ENCODE peak calls at places on chromosomes 7 and 10, in five cellular contexts. One of them, this sample, is unnamed.
A peak's percentile ranks its signal among the peaks of the same experiment; 100 is the strongest.

GRCh38 chr7:26084418-26084817 is 67.6 kb upstream of the NFE2L3 start:
- DNase-seq in adrenal gland: no peak
- DNase-seq in neuronal stem cell: no peak
- DNase-seq in HL-60: no peak
- DNase-seq in naive B cell: no peak
- DNase-seq in this sample: no peak

GRCh38 chr7:50359995-50360925 is 55.7 kb downstream of the IKZF1 start:
- DNase-seq in adrenal gland: no peak
- DNase-seq in neuronal stem cell: no peak
- DNase-seq in HL-60: no peak
- DNase-seq in naive B cell: no peak
- DNase-seq in this sample: no peak

GRCh38 chr7:123655614-123656013 is at the start of gene LMOD2:
- DNase-seq in adrenal gland: no peak
- DNase-seq in neuronal stem cell: no peak
- DNase-seq in HL-60: no peak
- DNase-seq in naive B cell: no peak
- DNase-seq in this sample: no peak

GRCh38 chr7:128883622-128884549 is 21.2 kb downstream of the ATP6V1F start:
- DNase-seq in adrenal gland: peak; percentile 81
- DNase-seq in neuronal stem cell: peak; percentile 57
- DNase-seq in HL-60: peak; percentile 83
- DNase-seq in naive B cell: peak; percentile 78
- DNase-seq in this sample: peak; percentile 44

GRCh38 chr10:104688251-104688650 is 47.2 kb downstream of the SORCS3 start:
- DNase-seq in adrenal gland: no peak
- DNase-seq in neuronal stem cell: no peak
- DNase-seq in HL-60: no peak
- DNase-seq in naive B cell: no peak
- DNase-seq in this sample: no peak

GRCh38 chr10:21648040-21648439 is 114.0 kb downstream of the MLLT10 start:
- DNase-seq in adrenal gland: no peak
- DNase-seq in neuronal stem cell: no peak
- DNase-seq in HL-60: no peak
- DNase-seq in naive B cell: no peak
- DNase-seq in this sample: no peak

GRCh38 chr10:13450078-13450477 is 78.7 kb downstream of the BEND7 start:
- DNase-seq in adrenal gland: no peak
- DNase-seq in neuronal stem cell: no peak
- DNase-seq in HL-60: no peak
- DNase-seq in naive B cell: no peak
- DNase-seq in this sample: no peak

GRCh38 chr7:55306331-55306730 is 58.8 kb upstream of the LANCL2 start:
- DNase-seq in adrenal gland: no peak
- DNase-seq in neuronal stem cell: no peak
- DNase-seq in HL-60: no peak
- DNase-seq in naive B cell: no peak
- DNase-seq in this sample: no peak

GRCh38 chr10:84391326-84391725 is 62.9 kb downstream of the CCSER2 start:
- DNase-seq in adrenal gland: no peak
- DNase-seq in neuronal stem cell: no peak
- DNase-seq in HL-60: no peak
- DNase-seq in naive B cell: no peak
- DNase-seq in this sample: no peak

GRCh38 chr7:100065452-100066186 is 15.9 kb downstream of the ZNF3 start:
- DNase-seq in adrenal gland: no peak
- DNase-seq in neuronal stem cell: no peak
- DNase-seq in HL-60: no peak
- DNase-seq in naive B cell: no peak
- DNase-seq in this sample: no peak

GRCh38 chr10:98038333-98038732 is 7.9 kb upstream of the CRTAC1 start:
- DNase-seq in adrenal gland: no peak
- DNase-seq in neuronal stem cell: no peak
- DNase-seq in HL-60: no peak
- DNase-seq in naive B cell: no peak
- DNase-seq in this sample: no peak

GRCh38 chr7:43117025-43117424 is 4.6 kb downstream of the HECW1 start:
- DNase-seq in adrenal gland: no peak
- DNase-seq in neuronal stem cell: no peak
- DNase-seq in HL-60: no peak
- DNase-seq in naive B cell: no peak
- DNase-seq in this sample: no peak

GRCh38 chr10:72099054-72099921 is 10.9 kb upstream of the SPOCK2 start:
- DNase-seq in adrenal gland: no peak
- DNase-seq in neuronal stem cell: no peak
- DNase-seq in HL-60: no peak
- DNase-seq in naive B cell: no peak
- DNase-seq in this sample: no peak

GRCh38 chr7:95772771-95773581 is 622 bp downstream of the DYNC1I1 start:
- DNase-seq in adrenal gland: peak; percentile 20
- DNase-seq in neuronal stem cell: peak; percentile 20
- DNase-seq in HL-60: no peak
- DNase-seq in naive B cell: no peak
- DNase-seq in this sample: no peak

GRCh38 chr10:43190775-43191174 is 52.5 kb downstream of the CSGALNACT2 start:
- DNase-seq in adrenal gland: no peak
- DNase-seq in neuronal stem cell: no peak
- DNase-seq in HL-60: no peak
- DNase-seq in naive B cell: no peak
- DNase-seq in this sample: no peak

GRCh38 chr7:43511029-43511428 is 71.9 kb upstream of the STK17A start:
- DNase-seq in adrenal gland: no peak
- DNase-seq in neuronal stem cell: no peak
- DNase-seq in HL-60: peak; percentile 29
- DNase-seq in naive B cell: no peak
- DNase-seq in this sample: no peak

GRCh38 chr10:77463967-77464745 is 173.5 kb downstream of the KCNMA1 start:
- DNase-seq in adrenal gland: no peak
- DNase-seq in neuronal stem cell: no peak
- DNase-seq in HL-60: no peak
- DNase-seq in naive B cell: no peak
- DNase-seq in this sample: no peak

GRCh38 chr7:138875794-138876193 is 77.8 kb upstream of the ATP6V0A4 start:
- DNase-seq in adrenal gland: no peak
- DNase-seq in neuronal stem cell: no peak
- DNase-seq in HL-60: no peak
- DNase-seq in naive B cell: no peak
- DNase-seq in this sample: no peak

GRCh38 chr10:129586897-129587443 is 119.9 kb downstream of the MGMT start:
- DNase-seq in adrenal gland: no peak
- DNase-seq in neuronal stem cell: no peak
- DNase-seq in HL-60: no peak
- DNase-seq in naive B cell: no peak
- DNase-seq in this sample: no peak

GRCh38 chr10:35876248-35876647 is 234.2 kb upstream of the FZD8 start:
- DNase-seq in adrenal gland: no peak
- DNase-seq in neuronal stem cell: no peak
- DNase-seq in HL-60: no peak
- DNase-seq in naive B cell: no peak
- DNase-seq in this sample: no peak

GRCh38 chr10:33746878-33747277 is 412.4 kb upstream of the NRP1 start:
- DNase-seq in adrenal gland: no peak
- DNase-seq in neuronal stem cell: no peak
- DNase-seq in HL-60: no peak
- DNase-seq in naive B cell: no peak
- DNase-seq in this sample: no peak

GRCh38 chr7:66140924-66141323 is 26.3 kb downstream of the CRCP start:
- DNase-seq in adrenal gland: peak; percentile 81
- DNase-seq in neuronal stem cell: no peak
- DNase-seq in HL-60: no peak
- DNase-seq in naive B cell: no peak
- DNase-seq in this sample: peak; percentile 33

GRCh38 chr7:55549457-55549856 is 22.8 kb downstream of the VOPP1 start:
- DNase-seq in adrenal gland: no peak
- DNase-seq in neuronal stem cell: no peak
- DNase-seq in HL-60: no peak
- DNase-seq in naive B cell: no peak
- DNase-seq in this sample: no peak

GRCh38 chr7:28411876-28412662 is at the start of gene CREB5:
- DNase-seq in adrenal gland: no peak
- DNase-seq in neuronal stem cell: peak; percentile 47
- DNase-seq in HL-60: no peak
- DNase-seq in naive B cell: no peak
- DNase-seq in this sample: no peak

GRCh38 chr7:76231071-76231470 is 29.4 kb downstream of the SRRM3 start:
- DNase-seq in adrenal gland: no peak
- DNase-seq in neuronal stem cell: no peak
- DNase-seq in HL-60: no peak
- DNase-seq in naive B cell: no peak
- DNase-seq in this sample: no peak

GRCh38 chr10:117684673-117685211 is 142.2 kb downstream of the EMX2 start:
- DNase-seq in adrenal gland: no peak
- DNase-seq in neuronal stem cell: no peak
- DNase-seq in HL-60: no peak
- DNase-seq in naive B cell: no peak
- DNase-seq in this sample: no peak

GRCh38 chr7:39758234-39758970 is 135.0 kb downstream of the RALA start:
- DNase-seq in adrenal gland: no peak
- DNase-seq in neuronal stem cell: no peak
- DNase-seq in HL-60: no peak
- DNase-seq in naive B cell: no peak
- DNase-seq in this sample: no peak

GRCh38 chr7:5005066-5005465 is 40.6 kb upstream of the RBAK start:
- DNase-seq in adrenal gland: no peak
- DNase-seq in neuronal stem cell: no peak
- DNase-seq in HL-60: no peak
- DNase-seq in naive B cell: no peak
- DNase-seq in this sample: no peak

GRCh38 chr10:29302499-29302898 is 13.6 kb downstream of the LYZL1 start:
- DNase-seq in adrenal gland: no peak
- DNase-seq in neuronal stem cell: no peak
- DNase-seq in HL-60: no peak
- DNase-seq in naive B cell: no peak
- DNase-seq in this sample: no peak

GRCh38 chr7:44309271-44310091 is 15.9 kb downstream of the CAMK2B start:
- DNase-seq in adrenal gland: peak; percentile 71
- DNase-seq in neuronal stem cell: peak; percentile 47
- DNase-seq in HL-60: no peak
- DNase-seq in naive B cell: peak; percentile 25
- DNase-seq in this sample: no peak

This sample was measured in AML-193.